ENCODE peak calls at places on chromosomes 4 and X, in five cellular contexts. One of them, this sample, is unnamed. For H3K4me1, the result is how much of the 10 kb centered on the place peaks cover.

GRCh38 chr4:155079866-155080265 is 128.6 kb upstream of the NPY2R start:
- DNase-seq in stomach: no peak
- DNase-seq in A549: no peak
- DNase-seq in Peyer's patch: no peak
- DNase-seq in sigmoid colon: no peak
- DNase-seq in this sample: no peak

GRCh38 chr4:16443504-16444088 is 217.3 kb upstream of the TAPT1 start:
- DNase-seq in stomach: no peak
- DNase-seq in A549: peak
- DNase-seq in Peyer's patch: no peak
- DNase-seq in sigmoid colon: no peak
- DNase-seq in this sample: no peak

GRCh38 chr4:53618321-53618720 is 27.0 kb upstream of the LNX1 start:
- DNase-seq in stomach: no peak
- DNase-seq in A549: no peak
- DNase-seq in Peyer's patch: no peak
- DNase-seq in sigmoid colon: no peak
- DNase-seq in this sample: no peak

GRCh38 chr4:30537462-30537861 is 182.7 kb upstream of the PCDH7 start:
- DNase-seq in stomach: no peak
- DNase-seq in A549: peak
- DNase-seq in Peyer's patch: no peak
- DNase-seq in sigmoid colon: no peak
- DNase-seq in this sample: no peak

GRCh38 chrX:69065451-69065850 is 99.8 kb downstream of the PJA1 start:
- DNase-seq in stomach: peak
- DNase-seq in A549: peak
- DNase-seq in Peyer's patch: peak
- DNase-seq in sigmoid colon: no peak
- DNase-seq in this sample: no peak

GRCh38 chr4:147381749-147382148 is 99.1 kb upstream of the EDNRA start:
- DNase-seq in stomach: no peak
- DNase-seq in A549: no peak
- DNase-seq in Peyer's patch: no peak
- DNase-seq in sigmoid colon: no peak
- DNase-seq in this sample: no peak

GRCh38 chr4:170269950-170270349 is 180.2 kb upstream of the AADAT start:
- DNase-seq in stomach: no peak
- DNase-seq in A549: no peak
- DNase-seq in Peyer's patch: no peak
- DNase-seq in sigmoid colon: no peak
- DNase-seq in this sample: no peak

GRCh38 chr4:109433281-109434006 is at the start of gene SEC24B:
- DNase-seq in stomach: peak
- DNase-seq in A549: peak
- DNase-seq in Peyer's patch: peak
- DNase-seq in sigmoid colon: peak
- DNase-seq in this sample: peak

GRCh38 chrX:41412261-41413167 is 34.6 kb upstream of the NYX start:
- DNase-seq in stomach: peak
- DNase-seq in A549: peak
- DNase-seq in Peyer's patch: peak
- DNase-seq in sigmoid colon: no peak
- DNase-seq in this sample: no peak

GRCh38 chrX:135185795-135186443 is 14.7 kb upstream of the CT55 start:
- DNase-seq in stomach: no peak
- DNase-seq in A549: peak
- DNase-seq in Peyer's patch: no peak
- DNase-seq in sigmoid colon: no peak
- DNase-seq in this sample: no peak

GRCh38 chrX:10110984-10111363 is 45.8 kb upstream of the CLCN4 start:
- DNase-seq in stomach: no peak
- DNase-seq in A549: no peak
- DNase-seq in Peyer's patch: peak
- DNase-seq in sigmoid colon: no peak
- DNase-seq in this sample: no peak

GRCh38 chr4:165569031-165569430 is 190.2 kb downstream of the CPE start:
- DNase-seq in stomach: no peak
- DNase-seq in A549: no peak
- DNase-seq in Peyer's patch: no peak
- DNase-seq in sigmoid colon: no peak
- DNase-seq in this sample: no peak

GRCh38 chrX:139639253-139639652 is 68.7 kb downstream of the MCF2 start:
- DNase-seq in stomach: no peak
- DNase-seq in A549: no peak
- DNase-seq in Peyer's patch: no peak
- DNase-seq in sigmoid colon: no peak
- DNase-seq in this sample: no peak

GRCh38 chrX:135985123-135985973 is at the start of gene SLC9A6:
- DNase-seq in stomach: peak
- DNase-seq in A549: peak
- DNase-seq in Peyer's patch: peak
- DNase-seq in sigmoid colon: peak
- DNase-seq in this sample: no peak

GRCh38 chrX:13396887-13397286 is 77.0 kb upstream of the ATXN3L start:
- DNase-seq in stomach: no peak
- DNase-seq in A549: peak
- DNase-seq in Peyer's patch: no peak
- DNase-seq in sigmoid colon: no peak
- DNase-seq in this sample: no peak

GRCh38 chr4:67983333-67983732 is 20.0 kb upstream of the TMPRSS11A start:
- DNase-seq in stomach: no peak
- DNase-seq in A549: no peak
- DNase-seq in Peyer's patch: no peak
- DNase-seq in sigmoid colon: no peak
- DNase-seq in this sample: no peak

GRCh38 chr4:165383757-165384156 is 4.9 kb downstream of the CPE start:
- DNase-seq in stomach: no peak
- DNase-seq in A549: no peak
- DNase-seq in Peyer's patch: no peak
- DNase-seq in sigmoid colon: no peak
- DNase-seq in this sample: no peak

GRCh38 chrX:17860179-17860780 is 818 bp downstream of the RAI2 start:
- DNase-seq in stomach: no peak
- DNase-seq in A549: no peak
- DNase-seq in Peyer's patch: no peak
- DNase-seq in sigmoid colon: peak
- DNase-seq in this sample: no peak

GRCh38 chr4:146567396-146567795 is 45.7 kb upstream of the SLC10A7 start:
- DNase-seq in stomach: no peak
- DNase-seq in A549: peak
- DNase-seq in Peyer's patch: no peak
- DNase-seq in sigmoid colon: no peak
- DNase-seq in this sample: no peak

GRCh38 chr4:119706804-119707203 is 78.2 kb upstream of the PDE5A start:
- DNase-seq in stomach: no peak
- DNase-seq in A549: no peak
- DNase-seq in Peyer's patch: no peak
- DNase-seq in sigmoid colon: no peak
- DNase-seq in this sample: no peak

DNA sequence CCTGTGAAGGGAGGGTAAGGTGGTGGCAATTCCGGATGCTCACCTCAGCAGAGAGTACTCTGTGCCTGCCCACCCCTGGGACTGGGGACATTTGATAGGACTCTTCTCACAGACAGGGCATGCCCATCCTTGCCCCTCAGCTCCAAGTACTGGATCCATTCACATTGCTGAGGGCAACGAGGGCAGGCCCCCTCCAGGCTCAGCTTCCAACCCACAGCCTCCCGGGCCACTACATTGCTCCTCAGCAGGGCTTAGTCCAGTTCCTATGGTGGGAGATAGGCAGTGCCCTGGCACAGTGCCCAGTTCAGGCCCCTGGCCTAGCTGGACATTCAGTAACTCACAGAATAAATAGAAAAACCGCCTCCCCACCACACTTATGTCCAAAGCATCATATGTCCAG is 15.1 kb upstream of the VSIG4 start:
- DNase-seq in stomach: no peak
- DNase-seq in A549: no peak
- DNase-seq in Peyer's patch: no peak
- DNase-seq in sigmoid colon: no peak
- DNase-seq in this sample: no peak
- H3K27ac ChIP-seq in stomach: no peak
- H3K27ac ChIP-seq in A549: no peak
- H3K27ac ChIP-seq in Peyer's patch: no peak
- H3K27ac ChIP-seq in sigmoid colon: no peak
- H3K27ac ChIP-seq in this sample: no peak

GRCh38 chrX:71095555-71095970 is at the start of gene FOXO4:
- DNase-seq in stomach: peak
- DNase-seq in A549: peak
- DNase-seq in Peyer's patch: peak
- DNase-seq in sigmoid colon: peak
- DNase-seq in this sample: no peak
- TF ChIP-seq POLR2A in stomach: no peak
- TF ChIP-seq POLR2A in A549: peak
- TF ChIP-seq POLR2A in Peyer's patch: no peak
- TF ChIP-seq POLR2A in sigmoid colon: no peak
- TF ChIP-seq POLR2A in this sample: no peak

GRCh38 chr4:102825261-102826071 is 1.9 kb downstream of the UBE2D3 start:
- DNase-seq in stomach: no peak
- DNase-seq in A549: peak
- DNase-seq in Peyer's patch: no peak
- DNase-seq in sigmoid colon: peak
- DNase-seq in this sample: no peak

GRCh38 chr4:102826105-102826889 is 1.1 kb downstream of the UBE2D3 start:
- DNase-seq in stomach: no peak
- DNase-seq in A549: no peak
- DNase-seq in Peyer's patch: no peak
- DNase-seq in sigmoid colon: no peak
- DNase-seq in this sample: no peak

GRCh38 chr4:102823464-102823863 is 3.9 kb downstream of the UBE2D3 start:
- DNase-seq in stomach: no peak
- DNase-seq in A549: no peak
- DNase-seq in Peyer's patch: no peak
- DNase-seq in sigmoid colon: no peak
- DNase-seq in this sample: no peak

GRCh38 chr4:102823897-102824296 is 3.5 kb downstream of the UBE2D3 start:
- DNase-seq in stomach: no peak
- DNase-seq in A549: no peak
- DNase-seq in Peyer's patch: no peak
- DNase-seq in sigmoid colon: no peak
- DNase-seq in this sample: no peak

GRCh38 chr4:102824398-102824797 is 3.0 kb downstream of the UBE2D3 start:
- DNase-seq in stomach: no peak
- DNase-seq in A549: no peak
- DNase-seq in Peyer's patch: no peak
- DNase-seq in sigmoid colon: no peak
- DNase-seq in this sample: no peak
- H3K4me1 ChIP-seq in stomach: half or more
- H3K4me1 ChIP-seq in A549: half or more
- H3K4me1 ChIP-seq in Peyer's patch: under half
- H3K4me1 ChIP-seq in sigmoid colon: half or more
- H3K4me1 ChIP-seq in this sample: half or more

GRCh38 chr4:152953514-152953913 is 17.4 kb downstream of the FHDC1 start:
- DNase-seq in stomach: no peak
- DNase-seq in A549: no peak
- DNase-seq in Peyer's patch: no peak
- DNase-seq in sigmoid colon: no peak
- DNase-seq in this sample: no peak

GRCh38 chr4:152947311-152947710 is 11.2 kb downstream of the FHDC1 start:
- DNase-seq in stomach: no peak
- DNase-seq in A549: no peak
- DNase-seq in Peyer's patch: no peak
- DNase-seq in sigmoid colon: no peak
- DNase-seq in this sample: peak

GRCh38 chr4:152949930-152950329 is 13.8 kb downstream of the FHDC1 start:
- DNase-seq in stomach: no peak
- DNase-seq in A549: no peak
- DNase-seq in Peyer's patch: no peak
- DNase-seq in sigmoid colon: no peak
- DNase-seq in this sample: peak

GRCh38 chr4:152951348-152951747 is 15.2 kb downstream of the FHDC1 start:
- DNase-seq in stomach: no peak
- DNase-seq in A549: no peak
- DNase-seq in Peyer's patch: no peak
- DNase-seq in sigmoid colon: no peak
- DNase-seq in this sample: no peak

DNA sequence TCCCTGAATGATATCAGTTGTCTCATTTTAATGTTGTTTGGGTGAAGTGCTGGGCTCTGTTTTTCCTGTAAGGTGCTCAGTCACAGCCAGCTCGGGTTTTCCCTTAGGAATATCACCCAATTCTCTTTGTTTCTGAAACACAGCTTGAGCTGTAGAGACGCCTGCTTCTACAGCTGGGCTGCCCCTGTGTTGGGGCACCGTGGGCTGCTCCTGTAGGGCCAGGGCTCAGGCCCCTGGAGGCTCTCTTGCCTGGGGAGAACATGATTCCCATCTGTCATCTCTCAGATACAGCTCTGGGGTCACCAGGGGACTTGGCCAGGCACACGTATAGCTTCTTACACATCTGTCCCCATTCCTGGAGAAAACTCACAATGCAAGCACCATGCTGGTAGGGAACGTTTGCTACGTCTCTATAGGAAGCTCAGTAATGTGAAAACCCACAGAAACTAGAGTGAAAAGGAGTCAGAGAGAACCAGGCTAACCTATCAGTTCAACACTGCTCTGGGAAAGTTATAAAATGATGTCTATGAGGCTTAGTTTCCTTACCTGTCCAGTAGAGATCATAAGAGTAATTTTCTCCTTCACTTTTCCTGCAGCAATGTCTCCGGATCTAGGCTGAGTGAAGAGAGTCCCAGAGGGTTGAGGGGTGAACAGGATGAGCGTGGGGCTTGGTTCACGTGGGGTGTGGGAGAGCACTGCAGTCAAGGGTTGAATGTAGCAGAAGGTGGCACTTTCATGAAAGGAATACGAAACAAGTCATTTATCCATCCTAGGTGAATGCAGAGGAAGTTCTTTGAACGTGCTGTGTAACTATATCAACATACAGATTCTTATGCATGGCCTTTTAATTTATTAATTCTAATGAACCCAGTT is 14.5 kb downstream of the FHDC1 start:
- DNase-seq in stomach: no peak
- DNase-seq in A549: no peak
- DNase-seq in Peyer's patch: no peak
- DNase-seq in sigmoid colon: no peak
- DNase-seq in this sample: peak
- H3K27ac ChIP-seq in stomach: peak
- H3K27ac ChIP-seq in A549: no peak
- H3K27ac ChIP-seq in Peyer's patch: no peak
- H3K27ac ChIP-seq in sigmoid colon: no peak
- H3K27ac ChIP-seq in this sample: no peak

GRCh38 chrX:45788941-45789348 is 588.3 kb upstream of the DIPK2B start:
- DNase-seq in stomach: no peak
- DNase-seq in A549: no peak
- DNase-seq in Peyer's patch: no peak
- DNase-seq in sigmoid colon: peak
- DNase-seq in this sample: no peak
- TF ChIP-seq POLR2A in stomach: no peak
- TF ChIP-seq POLR2A in A549: no peak
- TF ChIP-seq POLR2A in Peyer's patch: no peak
- TF ChIP-seq POLR2A in sigmoid colon: no peak
- TF ChIP-seq POLR2A in this sample: no peak

DNA sequence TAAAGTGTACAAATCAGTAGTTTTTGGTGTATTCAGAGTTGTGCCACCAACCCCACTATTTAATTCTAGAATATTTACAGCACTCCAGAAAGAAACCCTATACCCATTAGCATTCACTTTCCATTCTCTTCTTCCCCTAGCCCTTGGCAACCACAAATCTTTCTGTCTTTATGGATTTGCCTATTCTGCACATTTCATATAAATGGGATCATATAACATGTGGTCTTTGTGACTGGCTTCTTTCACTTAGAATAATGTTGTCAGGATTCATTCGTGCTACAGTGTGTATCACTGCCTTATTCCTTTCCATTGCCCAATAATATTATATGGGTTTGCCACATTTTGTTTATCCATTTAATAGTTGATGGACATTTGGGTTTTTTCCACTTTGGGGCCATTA is 32.2 kb downstream of the SGMS2 start:
- DNase-seq in stomach: no peak
- DNase-seq in A549: no peak
- DNase-seq in Peyer's patch: no peak
- DNase-seq in sigmoid colon: no peak
- DNase-seq in this sample: no peak
- H3K4me1 ChIP-seq in stomach: under half
- H3K4me1 ChIP-seq in A549: under half
- H3K4me1 ChIP-seq in Peyer's patch: under half
- H3K4me1 ChIP-seq in sigmoid colon: half or more
- H3K4me1 ChIP-seq in this sample: under half

This sample was measured in vagina.